ENCODE peak calls at places on chromosomes 16 and 17, in five cellular contexts. L is PC-9; C is cardiac muscle cell; F is MCF 10A; H is CD4-positive, alpha-beta T cell. V is an unnamed sample.

GRCh38 chr17:44219636-44220210 is at the start of gene UBTF:
- DNase-seq in F (peak), C (peak), H (peak), L (no peak), V (peak)

GRCh38 chr17:66337268-66337667 is 34.9 kb downstream of the PRKCA start:
- DNase-seq in H (no peak), C (no peak), F (no peak), L (no peak), V (no peak)

GRCh38 chr16:4115209-4115940 is 867 bp downstream of the ADCY9 start:
- DNase-seq in H (peak), F (no peak), L (no peak), C (peak), V (peak)

GRCh38 chr17:44536090-44536960 is 21.0 kb upstream of the FZD2 start:
- DNase-seq in F (no peak), H (no peak), L (no peak), C (peak), V (no peak)

GRCh38 chr16:56912746-56913703 is 18.9 kb upstream of the HERPUD1 start:
- DNase-seq in L (no peak), H (no peak), C (peak), F (no peak), V (peak)

GRCh38 chr16:53456625-53457024 is 22.4 kb downstream of the RBL2 start:
- DNase-seq in C (no peak), H (no peak), F (no peak), L (no peak), V (no peak)

GRCh38 chr17:50386451-50386994 is 10.8 kb downstream of the LRRC59 start:
- DNase-seq in F (no peak), H (no peak), L (no peak), C (no peak), V (no peak)

GRCh38 chr17:30379303-30380105 is 777 bp downstream of the CPD start:
- DNase-seq in H (peak), F (peak), L (no peak), C (no peak), V (no peak)

GRCh38 chr17:58184308-58184985 is 8.1 kb upstream of the EPX start:
- DNase-seq in L (peak), F (peak), C (peak), H (no peak), V (peak)

GRCh38 chr16:69921125-69921524 is 30.0 kb upstream of the CLEC18A start:
- DNase-seq in L (no peak), C (no peak), H (no peak), F (no peak), V (no peak)

GRCh38 chr16:79656537-79657115 is 56.1 kb upstream of the MAF start:
- DNase-seq in L (no peak), H (no peak), F (no peak), C (no peak), V (no peak)

GRCh38 chr17:27339836-27340550 is 46.1 kb downstream of the WSB1 start:
- DNase-seq in C (no peak), F (peak), H (no peak), L (peak), V (peak)

GRCh38 chr16:14628806-14629611 is 1.1 kb downstream of the PARN start:
- DNase-seq in C (peak), F (no peak), H (no peak), L (no peak), V (peak)

GRCh38 chr17:79168486-79169055 is 93.9 kb downstream of the ENGASE start:
- DNase-seq in F (no peak), C (no peak), L (no peak), H (no peak), V (no peak)
- TF ChIP-seq CTCF in F (no peak), C (no peak), L (no peak), H (no peak), V (no peak)

DNA sequence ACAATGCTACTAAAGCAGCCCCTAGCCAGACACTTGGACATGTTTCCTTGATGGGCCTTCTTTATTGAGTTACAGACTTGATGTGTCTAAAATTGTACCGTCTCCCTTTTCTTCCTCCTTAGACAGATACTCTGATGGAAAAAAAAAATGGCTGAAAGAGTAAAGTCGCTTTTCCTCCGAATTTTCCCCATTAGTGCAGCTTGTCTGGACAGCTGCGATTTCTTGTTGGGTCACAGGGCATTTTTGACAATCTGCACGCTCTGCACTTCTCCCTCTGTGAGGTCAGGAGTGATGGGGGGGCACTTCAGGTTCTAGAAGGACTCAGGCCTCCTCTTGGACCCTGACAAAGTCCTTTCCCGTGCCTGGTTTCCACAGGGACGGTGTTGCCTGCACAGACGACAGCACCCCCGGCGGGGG is 968 bp upstream of the PRKAR1A start:
- DNase-seq in F (no peak), H (peak), L (no peak), C (no peak), V (no peak)
- TF ChIP-seq CTCF in F (no peak), H (no peak), L (no peak), C (no peak), V (no peak)

GRCh38 chr17:5486206-5487124 is at the start of gene MIS12:
- DNase-seq in H (peak), C (peak), L (peak), F (peak), V (peak)
- TF ChIP-seq CTCF in H (no peak), C (no peak), L (no peak), F (no peak), V (no peak)

DNA sequence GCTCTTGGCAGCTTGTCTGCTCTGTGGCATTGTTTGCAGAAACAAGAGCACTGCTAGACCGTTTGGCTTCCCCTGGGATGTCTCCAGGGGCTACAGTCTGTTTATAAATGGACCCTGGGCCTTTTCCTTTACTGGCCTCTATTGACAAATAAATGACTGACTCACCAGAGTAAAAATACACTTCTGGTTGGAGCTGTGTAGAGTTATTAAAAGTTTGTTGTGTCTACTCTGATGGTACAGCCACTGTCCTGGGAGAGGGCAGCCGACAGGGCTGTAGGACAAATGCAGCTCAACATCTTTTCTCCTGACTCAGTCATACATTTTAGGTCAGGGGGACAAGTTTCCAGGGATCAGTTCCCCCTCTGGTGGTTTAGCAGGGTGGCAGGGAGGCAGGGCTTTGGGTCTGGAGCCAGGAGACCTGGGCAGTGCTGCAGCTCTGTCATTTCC is 30.0 kb downstream of the FOXL1 start:
- DNase-seq in C (no peak), H (no peak), L (no peak), F (no peak), V (no peak)
- TF ChIP-seq CTCF in C (no peak), H (no peak), L (no peak), F (no peak), V (no peak)

GRCh38 chr16:65663774-65664173 is 541.9 kb upstream of the CDH11 start:
- DNase-seq in H (no peak), L (no peak), C (no peak), F (peak), V (no peak)

GRCh38 chr16:65662236-65662635 is 540.4 kb upstream of the CDH11 start:
- DNase-seq in F (no peak), H (no peak), L (no peak), C (no peak), V (no peak)

GRCh38 chr16:65661451-65661850 is 539.6 kb upstream of the CDH11 start:
- DNase-seq in F (no peak), C (no peak), H (no peak), L (no peak), V (no peak)

GRCh38 chr16:65666132-65666869 is 544.4 kb upstream of the CDH11 start:
- DNase-seq in L (no peak), F (peak), C (no peak), H (no peak), V (peak)

GRCh38 chr16:65667013-65667578 is 545.2 kb upstream of the CDH11 start:
- DNase-seq in F (peak), L (no peak), H (no peak), C (peak), V (peak)
- TF ChIP-seq CTCF in F (no peak), L (no peak), H (no peak), C (peak), V (no peak)

DNA sequence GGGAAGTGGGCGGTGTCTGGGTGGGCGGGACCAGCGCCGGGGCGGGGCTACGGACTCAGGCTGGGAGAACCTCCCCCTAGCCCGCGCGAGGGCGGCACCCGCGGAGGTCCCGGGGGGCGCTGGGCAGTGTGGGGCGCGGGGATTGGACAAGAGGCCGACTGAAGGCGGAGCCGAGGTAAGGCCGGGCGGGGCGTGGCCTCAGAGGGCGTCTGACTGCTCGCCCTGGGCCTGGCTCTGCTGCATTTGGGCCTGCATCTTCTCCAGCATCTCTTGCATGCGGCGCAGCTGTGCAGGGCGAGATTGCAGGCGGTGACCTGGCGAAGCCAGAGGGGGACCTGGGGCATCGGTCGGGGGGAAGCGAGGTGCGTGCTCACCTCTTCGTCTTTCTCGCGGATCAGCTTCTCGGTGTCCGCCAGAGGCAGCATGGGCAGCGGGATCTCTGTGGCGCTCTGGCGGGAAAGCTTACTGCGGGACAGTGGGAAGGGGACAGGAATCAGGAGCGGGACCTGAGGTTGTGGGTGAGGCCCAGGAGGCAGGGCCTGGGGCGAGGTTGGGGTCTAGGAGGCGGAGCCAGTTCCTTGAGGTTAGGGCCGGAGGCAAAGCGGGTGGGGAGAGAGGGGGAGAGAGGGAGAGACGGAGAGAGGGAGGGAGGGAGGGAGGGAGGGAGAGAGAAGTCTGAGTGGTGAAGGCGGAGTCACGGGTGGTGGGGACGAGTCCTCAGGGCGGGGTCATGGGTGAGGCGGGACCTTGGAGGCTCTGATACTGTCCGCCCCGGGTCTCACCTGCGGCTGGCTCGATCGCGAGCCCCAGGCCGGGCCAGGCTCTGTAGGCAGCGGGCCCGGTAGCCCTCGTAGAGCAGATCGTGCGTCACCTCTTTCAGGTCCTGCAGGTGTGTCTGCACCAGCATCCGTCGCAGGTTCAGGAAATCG is 3.9 kb downstream of the SEPTIN1 start:
- DNase-seq in H (peak), F (peak), C (peak), L (peak), V (peak)
- TF ChIP-seq CTCF in H (no peak), F (no peak), C (peak), L (peak), V (no peak)

V was measured in RWPE1.